ENCODE peak calls at places on chromosomes 5 and 9, in five cellular contexts. One of them, this sample, is unnamed.

GRCh38 chr5:146722361-146722779 is 156.2 kb downstream of the PPP2R2B start:
- DNase-seq in NCI-H1092 treated with DMSO at 0.1 percent for 48 hours: no peak
- DNase-seq in IMR-90: peak; percentile 16
- DNase-seq in body of pancreas: no peak
- DNase-seq in astrocyte of the spinal cord: peak; percentile 25
- DNase-seq in this sample: no peak

GRCh38 chr5:32710859-32711692 is at the start of gene NPR3:
- DNase-seq in NCI-H1092 treated with DMSO at 0.1 percent for 48 hours: no peak
- DNase-seq in IMR-90: peak; percentile 66
- DNase-seq in body of pancreas: no peak
- DNase-seq in astrocyte of the spinal cord: peak; percentile 33
- DNase-seq in this sample: no peak

GRCh38 chr9:122158202-122158601 is 1.4 kb downstream of the NDUFA8 start:
- DNase-seq in NCI-H1092 treated with DMSO at 0.1 percent for 48 hours: peak; percentile 11
- DNase-seq in IMR-90: peak; percentile 43
- DNase-seq in body of pancreas: peak; percentile 34
- DNase-seq in astrocyte of the spinal cord: peak; percentile 34
- DNase-seq in this sample: no peak

GRCh38 chr5:173781826-173782670 is 106.1 kb upstream of the CPEB4 start:
- DNase-seq in NCI-H1092 treated with DMSO at 0.1 percent for 48 hours: no peak
- DNase-seq in IMR-90: peak; percentile 94
- DNase-seq in body of pancreas: peak; percentile 57
- DNase-seq in astrocyte of the spinal cord: peak; percentile 91
- DNase-seq in this sample: peak; percentile 62

GRCh38 chr9:90915693-90916092 is 114.1 kb downstream of the SYK start:
- DNase-seq in NCI-H1092 treated with DMSO at 0.1 percent for 48 hours: no peak
- DNase-seq in IMR-90: peak; percentile 37
- DNase-seq in body of pancreas: peak; percentile 22
- DNase-seq in astrocyte of the spinal cord: peak; percentile 32
- DNase-seq in this sample: no peak

GRCh38 chr5:115450741-115451140 is 93.8 kb downstream of the FEM1C start:
- DNase-seq in NCI-H1092 treated with DMSO at 0.1 percent for 48 hours: no peak
- DNase-seq in IMR-90: peak; percentile 92
- DNase-seq in body of pancreas: no peak
- DNase-seq in astrocyte of the spinal cord: peak; percentile 65
- DNase-seq in this sample: no peak

GRCh38 chr5:38601843-38602424 is 45.5 kb upstream of the LIFR start:
- DNase-seq in NCI-H1092 treated with DMSO at 0.1 percent for 48 hours: no peak
- DNase-seq in IMR-90: peak; percentile 79
- DNase-seq in body of pancreas: no peak
- DNase-seq in astrocyte of the spinal cord: peak; percentile 70
- DNase-seq in this sample: no peak

GRCh38 chr9:108073823-108074222 is 584.3 kb upstream of the KLF4 start:
- DNase-seq in NCI-H1092 treated with DMSO at 0.1 percent for 48 hours: no peak
- DNase-seq in IMR-90: no peak
- DNase-seq in body of pancreas: no peak
- DNase-seq in astrocyte of the spinal cord: no peak
- DNase-seq in this sample: no peak